ENCODE peak calls at places on chromosomes 1 and 21, in eight cellular contexts. One of them, this sample, is unnamed. For H3K9me3, the result is how much of the 10 kb centered on the place peaks cover.

GRCh38 chr1:6508876-6509602 is 17.6 kb upstream of the PLEKHG5 start:
- DNase-seq in transverse colon: no peak
- DNase-seq in endodermal cell: peak
- DNase-seq in body of pancreas: no peak
- DNase-seq in SK-N-SH: peak
- DNase-seq in upper lobe of right lung: no peak
- DNase-seq in CD4-positive, alpha-beta memory T cell: no peak
- DNase-seq in heart right ventricle: no peak
- DNase-seq in this sample: no peak

GRCh38 chr1:92123868-92124267 is 43.7 kb downstream of the BTBD8 start:
- DNase-seq in transverse colon: no peak
- DNase-seq in endodermal cell: no peak
- DNase-seq in body of pancreas: no peak
- DNase-seq in SK-N-SH: no peak
- DNase-seq in upper lobe of right lung: no peak
- DNase-seq in CD4-positive, alpha-beta memory T cell: peak
- DNase-seq in heart right ventricle: no peak
- DNase-seq in this sample: no peak

GRCh38 chr1:8343464-8344001 is 25.6 kb downstream of the SLC45A1 start:
- DNase-seq in transverse colon: peak
- DNase-seq in endodermal cell: peak
- DNase-seq in body of pancreas: peak
- DNase-seq in SK-N-SH: no peak
- DNase-seq in upper lobe of right lung: peak
- DNase-seq in CD4-positive, alpha-beta memory T cell: no peak
- DNase-seq in heart right ventricle: peak
- DNase-seq in this sample: peak

GRCh38 chr1:2256430-2257244 is 28.5 kb downstream of the SKI start:
- DNase-seq in transverse colon: no peak
- DNase-seq in endodermal cell: no peak
- DNase-seq in body of pancreas: no peak
- DNase-seq in SK-N-SH: no peak
- DNase-seq in upper lobe of right lung: no peak
- DNase-seq in CD4-positive, alpha-beta memory T cell: no peak
- DNase-seq in heart right ventricle: no peak
- DNase-seq in this sample: no peak

GRCh38 chr1:156402621-156403020 is 33.6 kb downstream of the RHBG start:
- DNase-seq in transverse colon: no peak
- DNase-seq in endodermal cell: no peak
- DNase-seq in body of pancreas: no peak
- DNase-seq in SK-N-SH: no peak
- DNase-seq in upper lobe of right lung: no peak
- DNase-seq in CD4-positive, alpha-beta memory T cell: no peak
- DNase-seq in heart right ventricle: no peak
- DNase-seq in this sample: no peak

GRCh38 chr1:31856140-31856539 is 40.3 kb upstream of the SPOCD1 start:
- DNase-seq in transverse colon: no peak
- DNase-seq in endodermal cell: no peak
- DNase-seq in body of pancreas: no peak
- DNase-seq in SK-N-SH: no peak
- DNase-seq in upper lobe of right lung: no peak
- DNase-seq in CD4-positive, alpha-beta memory T cell: no peak
- DNase-seq in heart right ventricle: no peak
- DNase-seq in this sample: no peak

GRCh38 chr1:197144570-197145325 is 1.7 kb downstream of the ASPM start:
- DNase-seq in transverse colon: no peak
- DNase-seq in endodermal cell: no peak
- DNase-seq in body of pancreas: no peak
- DNase-seq in SK-N-SH: peak
- DNase-seq in upper lobe of right lung: no peak
- DNase-seq in CD4-positive, alpha-beta memory T cell: no peak
- DNase-seq in heart right ventricle: no peak
- DNase-seq in this sample: no peak

GRCh38 chr1:44220001-44220751 is 6.9 kb downstream of the DMAP1 start:
- DNase-seq in transverse colon: no peak
- DNase-seq in endodermal cell: no peak
- DNase-seq in body of pancreas: no peak
- DNase-seq in SK-N-SH: peak
- DNase-seq in upper lobe of right lung: no peak
- DNase-seq in CD4-positive, alpha-beta memory T cell: no peak
- DNase-seq in heart right ventricle: no peak
- DNase-seq in this sample: no peak

GRCh38 chr1:239841635-239842034 is 250.0 kb upstream of the FMN2 start:
- DNase-seq in transverse colon: no peak
- DNase-seq in endodermal cell: no peak
- DNase-seq in body of pancreas: no peak
- DNase-seq in SK-N-SH: no peak
- DNase-seq in upper lobe of right lung: no peak
- DNase-seq in CD4-positive, alpha-beta memory T cell: no peak
- DNase-seq in heart right ventricle: no peak
- DNase-seq in this sample: no peak

GRCh38 chr1:66055092-66055491 is 262.4 kb downstream of the PDE4B start:
- DNase-seq in transverse colon: no peak
- DNase-seq in endodermal cell: no peak
- DNase-seq in body of pancreas: no peak
- DNase-seq in SK-N-SH: no peak
- DNase-seq in upper lobe of right lung: no peak
- DNase-seq in CD4-positive, alpha-beta memory T cell: no peak
- DNase-seq in heart right ventricle: no peak
- DNase-seq in this sample: no peak

GRCh38 chr1:171786534-171786933 is 5.1 kb downstream of the METTL13 start:
- DNase-seq in transverse colon: no peak
- DNase-seq in endodermal cell: no peak
- DNase-seq in body of pancreas: no peak
- DNase-seq in SK-N-SH: no peak
- DNase-seq in upper lobe of right lung: no peak
- DNase-seq in CD4-positive, alpha-beta memory T cell: no peak
- DNase-seq in heart right ventricle: no peak
- DNase-seq in this sample: no peak

GRCh38 chr1:23867542-23867952 is 543 bp downstream of the FUCA1 start:
- DNase-seq in transverse colon: no peak
- DNase-seq in endodermal cell: peak
- DNase-seq in body of pancreas: no peak
- DNase-seq in SK-N-SH: no peak
- DNase-seq in upper lobe of right lung: no peak
- DNase-seq in CD4-positive, alpha-beta memory T cell: no peak
- DNase-seq in heart right ventricle: no peak
- DNase-seq in this sample: no peak

GRCh38 chr1:94122201-94122970 is 1.4 kb upstream of the ABCA4 start:
- DNase-seq in transverse colon: no peak
- DNase-seq in endodermal cell: peak
- DNase-seq in body of pancreas: no peak
- DNase-seq in SK-N-SH: no peak
- DNase-seq in upper lobe of right lung: no peak
- DNase-seq in CD4-positive, alpha-beta memory T cell: no peak
- DNase-seq in heart right ventricle: no peak
- DNase-seq in this sample: no peak

GRCh38 chr1:115761601-115762302 is 6.8 kb downstream of the CASQ2 start:
- DNase-seq in transverse colon: no peak
- DNase-seq in endodermal cell: no peak
- DNase-seq in body of pancreas: peak
- DNase-seq in SK-N-SH: no peak
- DNase-seq in upper lobe of right lung: no peak
- DNase-seq in CD4-positive, alpha-beta memory T cell: no peak
- DNase-seq in heart right ventricle: no peak
- DNase-seq in this sample: no peak

GRCh38 chr1:150484861-150485260 is 2.4 kb upstream of the TARS2 start:
- DNase-seq in transverse colon: no peak
- DNase-seq in endodermal cell: no peak
- DNase-seq in body of pancreas: peak
- DNase-seq in SK-N-SH: no peak
- DNase-seq in upper lobe of right lung: no peak
- DNase-seq in CD4-positive, alpha-beta memory T cell: no peak
- DNase-seq in heart right ventricle: no peak
- DNase-seq in this sample: no peak

GRCh38 chr1:17485280-17485679 is 45.8 kb upstream of the RCC2 start:
- DNase-seq in transverse colon: no peak
- DNase-seq in endodermal cell: peak
- DNase-seq in body of pancreas: peak
- DNase-seq in SK-N-SH: no peak
- DNase-seq in upper lobe of right lung: no peak
- DNase-seq in CD4-positive, alpha-beta memory T cell: no peak
- DNase-seq in heart right ventricle: no peak
- DNase-seq in this sample: no peak

GRCh38 chr1:41109316-41110263 is 88.1 kb upstream of the SLFNL1 start:
- DNase-seq in transverse colon: peak
- DNase-seq in endodermal cell: no peak
- DNase-seq in body of pancreas: peak
- DNase-seq in SK-N-SH: no peak
- DNase-seq in upper lobe of right lung: no peak
- DNase-seq in CD4-positive, alpha-beta memory T cell: no peak
- DNase-seq in heart right ventricle: peak
- DNase-seq in this sample: no peak

GRCh38 chr1:206635080-206635982 is at the start of gene DYRK3:
- DNase-seq in transverse colon: peak
- DNase-seq in endodermal cell: peak
- DNase-seq in body of pancreas: peak
- DNase-seq in SK-N-SH: peak
- DNase-seq in upper lobe of right lung: peak
- DNase-seq in CD4-positive, alpha-beta memory T cell: peak
- DNase-seq in heart right ventricle: peak
- DNase-seq in this sample: peak
- H3K27ac ChIP-seq in transverse colon: peak
- H3K27ac ChIP-seq in endodermal cell: peak
- H3K27ac ChIP-seq in body of pancreas: peak
- H3K27ac ChIP-seq in SK-N-SH: peak
- H3K27ac ChIP-seq in upper lobe of right lung: peak
- H3K27ac ChIP-seq in CD4-positive, alpha-beta memory T cell: peak
- H3K27ac ChIP-seq in heart right ventricle: peak
- H3K27ac ChIP-seq in this sample: peak

GRCh38 chr1:38140025-38140487 is 93.5 kb upstream of the POU3F1 start:
- DNase-seq in transverse colon: no peak
- DNase-seq in endodermal cell: peak
- DNase-seq in body of pancreas: no peak
- DNase-seq in SK-N-SH: no peak
- DNase-seq in upper lobe of right lung: no peak
- DNase-seq in CD4-positive, alpha-beta memory T cell: no peak
- DNase-seq in heart right ventricle: no peak
- DNase-seq in this sample: no peak

GRCh38 chr1:38137164-38137563 is 90.6 kb upstream of the POU3F1 start:
- DNase-seq in transverse colon: no peak
- DNase-seq in endodermal cell: no peak
- DNase-seq in body of pancreas: no peak
- DNase-seq in SK-N-SH: no peak
- DNase-seq in upper lobe of right lung: no peak
- DNase-seq in CD4-positive, alpha-beta memory T cell: no peak
- DNase-seq in heart right ventricle: no peak
- DNase-seq in this sample: no peak

GRCh38 chr1:38138498-38139233 is 92.1 kb upstream of the POU3F1 start:
- DNase-seq in transverse colon: peak
- DNase-seq in endodermal cell: peak
- DNase-seq in body of pancreas: peak
- DNase-seq in SK-N-SH: no peak
- DNase-seq in upper lobe of right lung: peak
- DNase-seq in CD4-positive, alpha-beta memory T cell: no peak
- DNase-seq in heart right ventricle: peak
- DNase-seq in this sample: peak

GRCh38 chr1:38142606-38143005 is 96.0 kb upstream of the POU3F1 start:
- DNase-seq in transverse colon: no peak
- DNase-seq in endodermal cell: no peak
- DNase-seq in body of pancreas: peak
- DNase-seq in SK-N-SH: no peak
- DNase-seq in upper lobe of right lung: no peak
- DNase-seq in CD4-positive, alpha-beta memory T cell: no peak
- DNase-seq in heart right ventricle: no peak
- DNase-seq in this sample: no peak

GRCh38 chr1:38141483-38141882 is 94.9 kb upstream of the POU3F1 start:
- DNase-seq in transverse colon: no peak
- DNase-seq in endodermal cell: peak
- DNase-seq in body of pancreas: no peak
- DNase-seq in SK-N-SH: no peak
- DNase-seq in upper lobe of right lung: no peak
- DNase-seq in CD4-positive, alpha-beta memory T cell: no peak
- DNase-seq in heart right ventricle: no peak
- DNase-seq in this sample: no peak
- H3K4me3 ChIP-seq in transverse colon: no peak
- H3K4me3 ChIP-seq in endodermal cell: no peak
- H3K4me3 ChIP-seq in body of pancreas: no peak
- H3K4me3 ChIP-seq in SK-N-SH: no peak
- H3K4me3 ChIP-seq in upper lobe of right lung: no peak
- H3K4me3 ChIP-seq in CD4-positive, alpha-beta memory T cell: no peak
- H3K4me3 ChIP-seq in heart right ventricle: no peak
- H3K4me3 ChIP-seq in this sample: no peak

GRCh38 chr21:41439245-41439644 is 13.2 kb downstream of the MX1 start:
- DNase-seq in transverse colon: no peak
- DNase-seq in endodermal cell: no peak
- DNase-seq in body of pancreas: no peak
- DNase-seq in SK-N-SH: no peak
- DNase-seq in upper lobe of right lung: no peak
- DNase-seq in CD4-positive, alpha-beta memory T cell: no peak
- DNase-seq in heart right ventricle: no peak
- DNase-seq in this sample: no peak

GRCh38 chr21:41443562-41443961 is 17.5 kb downstream of the MX1 start:
- DNase-seq in transverse colon: no peak
- DNase-seq in endodermal cell: no peak
- DNase-seq in body of pancreas: no peak
- DNase-seq in SK-N-SH: no peak
- DNase-seq in upper lobe of right lung: no peak
- DNase-seq in CD4-positive, alpha-beta memory T cell: no peak
- DNase-seq in heart right ventricle: no peak
- DNase-seq in this sample: no peak

GRCh38 chr21:41438425-41439113 is 12.5 kb downstream of the MX1 start:
- DNase-seq in transverse colon: no peak
- DNase-seq in endodermal cell: no peak
- DNase-seq in body of pancreas: no peak
- DNase-seq in SK-N-SH: no peak
- DNase-seq in upper lobe of right lung: no peak
- DNase-seq in CD4-positive, alpha-beta memory T cell: no peak
- DNase-seq in heart right ventricle: no peak
- DNase-seq in this sample: no peak

GRCh38 chr21:41442496-41443186 is 16.6 kb downstream of the MX1 start:
- DNase-seq in transverse colon: no peak
- DNase-seq in endodermal cell: no peak
- DNase-seq in body of pancreas: no peak
- DNase-seq in SK-N-SH: no peak
- DNase-seq in upper lobe of right lung: no peak
- DNase-seq in CD4-positive, alpha-beta memory T cell: no peak
- DNase-seq in heart right ventricle: no peak
- DNase-seq in this sample: no peak

DNA sequence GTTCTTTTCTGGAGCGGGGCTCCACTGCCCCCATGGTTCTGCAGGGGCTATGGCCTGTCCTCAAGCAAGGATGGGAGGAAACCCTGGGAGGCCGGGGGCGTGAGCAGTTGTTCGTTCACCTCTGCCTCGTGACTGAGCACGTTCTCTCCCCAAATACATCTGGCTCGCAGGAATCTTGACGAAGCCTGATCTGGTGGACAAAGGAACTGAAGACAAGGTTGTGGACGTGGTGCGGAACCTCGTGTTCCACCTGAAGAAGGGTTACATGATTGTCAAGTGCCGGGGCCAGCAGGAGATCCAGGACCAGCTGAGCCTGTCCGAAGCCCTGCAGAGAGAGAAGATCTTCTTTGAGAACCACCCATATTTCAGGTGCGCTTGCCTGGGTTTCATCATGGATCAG is 15.5 kb downstream of the MX1 start:
- DNase-seq in transverse colon: no peak
- DNase-seq in endodermal cell: no peak
- DNase-seq in body of pancreas: no peak
- DNase-seq in SK-N-SH: no peak
- DNase-seq in upper lobe of right lung: no peak
- DNase-seq in CD4-positive, alpha-beta memory T cell: no peak
- DNase-seq in heart right ventricle: no peak
- DNase-seq in this sample: peak
- H3K9me3 ChIP-seq in transverse colon: under half
- H3K9me3 ChIP-seq in endodermal cell: under half
- H3K9me3 ChIP-seq in body of pancreas: under half
- H3K9me3 ChIP-seq in SK-N-SH: under half
- H3K9me3 ChIP-seq in upper lobe of right lung: under half
- H3K9me3 ChIP-seq in CD4-positive, alpha-beta memory T cell: under half
- H3K9me3 ChIP-seq in heart right ventricle: under half
- H3K9me3 ChIP-seq in this sample: under half

GRCh38 chr1:225848044-225848955 is 33.9 kb downstream of the TMEM63A start:
- DNase-seq in transverse colon: no peak
- DNase-seq in endodermal cell: no peak
- DNase-seq in body of pancreas: no peak
- DNase-seq in SK-N-SH: no peak
- DNase-seq in upper lobe of right lung: no peak
- DNase-seq in CD4-positive, alpha-beta memory T cell: no peak
- DNase-seq in heart right ventricle: peak
- DNase-seq in this sample: no peak
- H3K27ac ChIP-seq in transverse colon: peak
- H3K27ac ChIP-seq in endodermal cell: peak
- H3K27ac ChIP-seq in body of pancreas: no peak
- H3K27ac ChIP-seq in SK-N-SH: no peak
- H3K27ac ChIP-seq in upper lobe of right lung: no peak
- H3K27ac ChIP-seq in CD4-positive, alpha-beta memory T cell: no peak
- H3K27ac ChIP-seq in heart right ventricle: no peak
- H3K27ac ChIP-seq in this sample: no peak